ENCODE peak calls at places on chromosomes 1 and 21, in four cellular contexts. K, D, O and F are unnamed samples.

GRCh38 chr1:57727121-57727520 is 303.3 kb upstream of the DAB1 start:
- DNase-seq in O (no peak), K (no peak), D (no peak), F (no peak)

GRCh38 chr1:68269637-68270430 is 37.5 kb upstream of the WLS start:
- DNase-seq in K (no peak), D (no peak), O (no peak), F (peak)

GRCh38 chr1:53959664-53960250 is 13.6 kb downstream of the LRRC42 start:
- DNase-seq in K (no peak), O (peak), D (no peak), F (peak)

GRCh38 chr21:29018540-29018939 is 609 bp downstream of the RWDD2B start:
- DNase-seq in O (no peak), K (no peak), D (no peak), F (no peak)

GRCh38 chr1:145720556-145720877 is 1.2 kb downstream of the CD160 start:
- DNase-seq in O (no peak), K (no peak), D (no peak), F (no peak)

GRCh38 chr1:96633695-96634094 is 87.9 kb upstream of the PTBP2 start:
- DNase-seq in K (no peak), D (no peak), O (no peak), F (no peak)

GRCh38 chr21:41817228-41817627 is 50.4 kb upstream of the RIPK4 start:
- DNase-seq in K (peak), O (peak), D (peak), F (peak)

GRCh38 chr1:46522184-46522968 is 29.1 kb downstream of the KNCN start:
- DNase-seq in D (peak), O (no peak), K (peak), F (peak)

GRCh38 chr1:207752456-207753132 is 740 bp downstream of the CD46 start:
- DNase-seq in O (peak), K (peak), D (peak), F (peak)

GRCh38 chr1:22527555-22528296 is 35.6 kb upstream of the EPHA8 start:
- DNase-seq in O (no peak), D (no peak), K (no peak), F (no peak)

GRCh38 chr1:27102707-27103468 is 52.0 kb downstream of the SLC9A1 start:
- DNase-seq in K (peak), D (peak), O (peak), F (peak)

DNA sequence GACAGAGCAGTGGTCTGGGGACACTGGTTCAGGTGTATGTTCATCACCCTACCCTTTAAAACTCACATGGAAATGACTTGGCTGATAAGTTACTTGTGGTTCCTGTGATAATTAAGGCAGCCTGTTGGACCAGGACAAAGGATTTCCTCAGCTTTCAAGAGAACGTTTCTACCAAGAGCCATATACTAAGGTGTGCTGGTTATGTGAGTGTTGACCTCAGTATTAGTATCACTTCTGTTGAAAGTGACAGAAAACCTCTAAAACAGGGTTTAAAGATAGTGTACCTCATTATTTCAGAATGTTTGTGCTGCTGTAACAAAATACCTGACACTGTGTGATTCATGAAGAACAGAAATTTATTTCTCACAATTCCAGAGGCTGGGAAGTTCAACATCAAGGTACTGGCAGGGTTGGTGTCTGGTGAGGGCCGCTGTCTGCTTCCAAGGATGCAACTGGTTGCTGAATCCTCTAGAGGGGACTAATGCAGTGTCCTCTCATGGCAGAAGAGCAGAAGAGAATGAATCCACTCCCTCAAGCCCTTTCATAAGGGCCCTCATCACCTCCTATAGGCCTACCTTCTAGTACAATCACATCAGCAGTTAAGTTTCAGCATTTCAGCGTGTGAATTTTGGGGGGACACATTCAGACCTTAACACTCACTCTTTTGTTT is 54.9 kb downstream of the UCK2 start:
- DNase-seq in K (no peak), O (no peak), D (no peak), F (no peak)
- TF ChIP-seq PHF8 in K (no peak), O (no peak), D (no peak), F (no peak)

GRCh38 chr1:204345425-204345824 is 14.3 kb downstream of the PLEKHA6 start:
- DNase-seq in O (no peak), D (no peak), K (no peak), F (no peak)
- TF ChIP-seq PHF8 in O (no peak), D (no peak), K (no peak), F (no peak)

GRCh38 chr1:154735061-154735800 is 127.2 kb upstream of the ADAR start:
- DNase-seq in K (no peak), D (no peak), O (no peak), F (no peak)

GRCh38 chr1:154735801-154736163 is 127.8 kb upstream of the ADAR start:
- DNase-seq in K (no peak), O (no peak), D (no peak), F (no peak)

GRCh38 chr1:154736840-154737239 is 128.9 kb upstream of the ADAR start:
- DNase-seq in D (no peak), O (no peak), K (no peak), F (peak)

GRCh38 chr1:154730986-154731489 is 123.1 kb upstream of the ADAR start:
- DNase-seq in O (no peak), K (no peak), D (no peak), F (no peak)

GRCh38 chr1:154733621-154734020 is 125.6 kb upstream of the ADAR start:
- DNase-seq in O (no peak), D (no peak), K (no peak), F (no peak)
- TF ChIP-seq PHF8 in O (no peak), D (no peak), K (no peak), F (no peak)

DNA sequence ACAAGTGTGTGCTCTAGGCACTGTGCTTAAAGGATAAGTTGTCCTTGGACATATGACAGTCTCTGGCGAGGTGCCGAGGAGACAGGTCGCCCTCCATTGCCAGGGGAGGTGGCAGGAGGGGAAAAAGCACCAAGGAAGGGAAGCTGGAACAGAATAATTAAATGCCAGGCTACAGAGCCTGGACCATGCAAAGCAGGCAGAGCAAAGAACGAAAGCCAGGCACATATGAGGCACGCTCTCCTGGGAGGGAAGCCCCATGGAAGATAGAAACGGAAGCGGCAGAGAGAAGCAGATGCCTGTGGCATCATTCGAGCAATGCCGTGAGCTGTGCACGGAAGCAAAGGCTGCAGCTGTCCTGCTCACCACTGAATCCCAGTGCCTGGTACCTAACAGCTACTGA is 91.2 kb downstream of the JAK1 start:
- DNase-seq in D (no peak), O (no peak), K (no peak), F (no peak)
- TF ChIP-seq PHF8 in D (no peak), O (no peak), K (no peak), F (no peak)

GRCh38 chr1:94142022-94142421 is 21.1 kb upstream of the ABCA4 start:
- DNase-seq in K (no peak), O (no peak), D (no peak), F (no peak)
- TF ChIP-seq PHF8 in K (no peak), O (no peak), D (no peak), F (no peak)

GRCh38 chr1:112998592-112999235 is 42.7 kb upstream of the SLC16A1 start:
- DNase-seq in O (peak), K (no peak), D (no peak), F (peak)
- TF ChIP-seq PHF8 in O (no peak), K (no peak), D (no peak), F (no peak)

GRCh38 chr1:7916431-7916830 is 24.2 kb downstream of the TNFRSF9 start:
- DNase-seq in K (no peak), D (no peak), O (no peak), F (no peak)
- TF ChIP-seq PHF8 in K (no peak), D (no peak), O (no peak), F (no peak)

GRCh38 chr1:8717148-8717547 is 100.3 kb downstream of the RERE start:
- DNase-seq in K (no peak), D (no peak), O (no peak), F (no peak)
- TF ChIP-seq PHF8 in K (no peak), D (no peak), O (no peak), F (no peak)

GRCh38 chr1:232344791-232345399 is 285.0 kb downstream of the SIPA1L2 start:
- DNase-seq in D (no peak), O (no peak), K (no peak), F (no peak)
- TF ChIP-seq PHF8 in D (no peak), O (no peak), K (no peak), F (no peak)